ENCODE peak calls at places on chromosomes 5 and 9, in five cellular contexts. B, R, C, T and K are unnamed samples.

GRCh38 chr5:57777174-57777581 is 294.6 kb upstream of the ACTBL2 start:
- DNase-seq in B (no peak), R (no peak), C (peak; percentile 23), T (no peak), K (no peak)

GRCh38 chr5:155898284-155898683 is 428.7 kb upstream of the SGCD start:
- DNase-seq in B (no peak), R (no peak), C (no peak), T (no peak), K (no peak)

GRCh38 chr9:88074931-88075330 is 63.3 kb downstream of the SPATA31C2 start:
- DNase-seq in B (no peak), R (no peak), C (no peak), T (no peak), K (no peak)

GRCh38 chr9:85432599-85432998 is 309.2 kb downstream of the AGTPBP1 start:
- DNase-seq in B (no peak), R (no peak), C (no peak), T (no peak), K (no peak)

GRCh38 chr5:5181650-5182324 is 41.7 kb downstream of the ADAMTS16 start:
- DNase-seq in B (no peak), R (no peak), C (no peak), T (no peak), K (no peak)

GRCh38 chr9:128120061-128120740 is 7.3 kb downstream of the PTGES2 start:
- DNase-seq in B (no peak), R (no peak), C (no peak), T (no peak), K (no peak)

GRCh38 chr9:134670851-134671281 is 29.3 kb downstream of the COL5A1 start:
- DNase-seq in B (no peak), R (no peak), C (no peak), T (no peak), K (no peak)

GRCh38 chr9:1869843-1870242 is 145.3 kb upstream of the SMARCA2 start:
- DNase-seq in B (no peak), R (no peak), C (peak; percentile 41), T (no peak), K (no peak)

GRCh38 chr5:119315516-119315949 is 40.3 kb upstream of the TNFAIP8 start:
- DNase-seq in B (peak; percentile 7), R (no peak), C (peak; percentile 44), T (peak; percentile 55), K (no peak)